ENCODE peak calls at places on chromosomes 5 and 9, in ten cellular contexts. One of them, this sample, is unnamed.

GRCh38 chr9:35397923-35398322 is 92.0 kb upstream of the RUSC2 start:
- DNase-seq in nephron progenitor cell: no peak
- DNase-seq in astrocyte of the cerebellum: no peak
- DNase-seq in CD8-positive, alpha-beta T cell: no peak
- DNase-seq in A549: no peak
- DNase-seq in mucosa of descending colon: no peak
- DNase-seq in heart right ventricle: no peak
- DNase-seq in IMR-90: no peak
- DNase-seq in AG10803: no peak
- DNase-seq in fibroblast of pulmonary artery: no peak
- DNase-seq in this sample: no peak

GRCh38 chr9:33130501-33130900 is 36.6 kb downstream of the B4GALT1 start:
- DNase-seq in IMR-90: peak; percentile 46
- DNase-seq in CD8-positive, alpha-beta T cell: no peak
- DNase-seq in mucosa of descending colon: no peak
- DNase-seq in heart right ventricle: no peak
- DNase-seq in AG10803: peak; percentile 40
- DNase-seq in fibroblast of pulmonary artery: peak; percentile 53
- DNase-seq in astrocyte of the cerebellum: no peak
- DNase-seq in nephron progenitor cell: no peak
- DNase-seq in A549: peak; percentile 29
- DNase-seq in this sample: no peak

GRCh38 chr9:109912726-109913460 is 132.9 kb downstream of the PALM2AKAP2 start:
- DNase-seq in IMR-90: peak; percentile 32
- DNase-seq in heart right ventricle: no peak
- DNase-seq in AG10803: peak; percentile 66
- DNase-seq in A549: no peak
- DNase-seq in fibroblast of pulmonary artery: no peak
- DNase-seq in astrocyte of the cerebellum: no peak
- DNase-seq in nephron progenitor cell: no peak
- DNase-seq in mucosa of descending colon: no peak
- DNase-seq in CD8-positive, alpha-beta T cell: no peak
- DNase-seq in this sample: no peak

GRCh38 chr5:54529565-54529964 is 12.0 kb downstream of the SNX18 start:
- DNase-seq in mucosa of descending colon: no peak
- DNase-seq in fibroblast of pulmonary artery: no peak
- DNase-seq in AG10803: peak; percentile 65
- DNase-seq in heart right ventricle: no peak
- DNase-seq in astrocyte of the cerebellum: no peak
- DNase-seq in nephron progenitor cell: no peak
- DNase-seq in IMR-90: no peak
- DNase-seq in A549: no peak
- DNase-seq in CD8-positive, alpha-beta T cell: no peak
- DNase-seq in this sample: no peak

GRCh38 chr5:56734066-56734766 is 81.1 kb upstream of the MAP3K1 start:
- DNase-seq in astrocyte of the cerebellum: peak; percentile 3
- DNase-seq in IMR-90: no peak
- DNase-seq in fibroblast of pulmonary artery: no peak
- DNase-seq in CD8-positive, alpha-beta T cell: no peak
- DNase-seq in A549: no peak
- DNase-seq in AG10803: no peak
- DNase-seq in heart right ventricle: no peak
- DNase-seq in nephron progenitor cell: no peak
- DNase-seq in mucosa of descending colon: no peak
- DNase-seq in this sample: no peak

GRCh38 chr9:132486706-132487350 is 76.8 kb downstream of the CFAP77 start:
- DNase-seq in A549: no peak
- DNase-seq in IMR-90: no peak
- DNase-seq in AG10803: no peak
- DNase-seq in astrocyte of the cerebellum: no peak
- DNase-seq in CD8-positive, alpha-beta T cell: peak; percentile 10
- DNase-seq in mucosa of descending colon: no peak
- DNase-seq in fibroblast of pulmonary artery: no peak
- DNase-seq in nephron progenitor cell: peak; percentile 71
- DNase-seq in heart right ventricle: no peak
- DNase-seq in this sample: no peak

GRCh38 chr9:93306081-93306480 is 122.1 kb downstream of the WNK2 start:
- DNase-seq in IMR-90: no peak
- DNase-seq in mucosa of descending colon: no peak
- DNase-seq in nephron progenitor cell: no peak
- DNase-seq in heart right ventricle: no peak
- DNase-seq in AG10803: no peak
- DNase-seq in fibroblast of pulmonary artery: no peak
- DNase-seq in astrocyte of the cerebellum: no peak
- DNase-seq in A549: no peak
- DNase-seq in CD8-positive, alpha-beta T cell: no peak
- DNase-seq in this sample: no peak

GRCh38 chr9:133942206-133942975 is 49.7 kb downstream of the VAV2 start:
- DNase-seq in nephron progenitor cell: no peak
- DNase-seq in CD8-positive, alpha-beta T cell: no peak
- DNase-seq in astrocyte of the cerebellum: no peak
- DNase-seq in AG10803: no peak
- DNase-seq in heart right ventricle: no peak
- DNase-seq in A549: no peak
- DNase-seq in mucosa of descending colon: peak; percentile 36
- DNase-seq in fibroblast of pulmonary artery: no peak
- DNase-seq in IMR-90: no peak
- DNase-seq in this sample: peak; percentile 44

GRCh38 chr9:40927260-40927631 is 201.2 kb downstream of the FOXD4L6 start:
- DNase-seq in A549: no peak
- DNase-seq in nephron progenitor cell: no peak
- DNase-seq in CD8-positive, alpha-beta T cell: no peak
- DNase-seq in IMR-90: no peak
- DNase-seq in fibroblast of pulmonary artery: no peak
- DNase-seq in AG10803: no peak
- DNase-seq in heart right ventricle: no peak
- DNase-seq in mucosa of descending colon: no peak
- DNase-seq in astrocyte of the cerebellum: no peak
- DNase-seq in this sample: no peak

GRCh38 chr9:38286357-38286756 is 106.1 kb upstream of the ALDH1B1 start:
- DNase-seq in nephron progenitor cell: no peak
- DNase-seq in IMR-90: no peak
- DNase-seq in astrocyte of the cerebellum: no peak
- DNase-seq in A549: no peak
- DNase-seq in AG10803: no peak
- DNase-seq in heart right ventricle: no peak
- DNase-seq in CD8-positive, alpha-beta T cell: no peak
- DNase-seq in fibroblast of pulmonary artery: no peak
- DNase-seq in mucosa of descending colon: no peak
- DNase-seq in this sample: no peak

DNA sequence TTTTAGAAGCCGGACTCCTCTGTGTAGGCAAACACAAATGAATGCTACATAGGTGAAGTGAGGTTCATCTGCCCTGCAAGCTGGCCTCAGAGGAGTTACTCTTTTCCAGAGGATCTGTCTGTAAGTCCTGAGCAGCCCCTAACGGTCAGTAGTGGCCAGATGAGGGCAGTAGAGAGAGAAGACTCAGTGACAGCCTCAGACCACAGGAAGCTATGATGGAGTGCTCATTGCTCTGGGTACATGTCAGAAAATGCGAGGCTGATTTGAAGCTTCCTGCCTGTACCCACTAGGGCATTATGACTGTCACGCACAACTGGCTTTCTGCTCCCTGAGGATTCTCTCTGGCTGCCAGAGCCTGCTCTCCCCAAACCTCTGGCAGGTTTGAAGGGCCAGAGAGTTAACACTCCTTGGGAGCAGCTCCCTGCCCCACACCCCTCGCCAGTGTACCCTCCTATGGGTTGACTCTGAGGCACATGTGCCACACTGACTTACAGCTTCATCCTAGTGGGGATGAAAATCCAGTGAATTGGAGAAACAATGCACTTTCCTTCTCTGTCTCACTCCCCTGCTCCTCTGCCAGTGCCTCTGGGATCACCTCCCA is 141.5 kb downstream of the GABRG2 start:
- DNase-seq in astrocyte of the cerebellum: no peak
- DNase-seq in CD8-positive, alpha-beta T cell: no peak
- DNase-seq in IMR-90: no peak
- DNase-seq in fibroblast of pulmonary artery: no peak
- DNase-seq in nephron progenitor cell: peak; percentile 61
- DNase-seq in A549: no peak
- DNase-seq in mucosa of descending colon: no peak
- DNase-seq in heart right ventricle: peak; percentile 11
- DNase-seq in AG10803: no peak
- DNase-seq in this sample: peak; percentile 43
- TF ChIP-seq CTCF in astrocyte of the cerebellum: peak; percentile 29
- TF ChIP-seq CTCF in CD8-positive, alpha-beta T cell: no peak
- TF ChIP-seq CTCF in IMR-90: no peak
- TF ChIP-seq CTCF in fibroblast of pulmonary artery: no peak
- TF ChIP-seq CTCF in nephron progenitor cell: peak; percentile 65
- TF ChIP-seq CTCF in A549: no peak
- TF ChIP-seq CTCF in mucosa of descending colon: peak; percentile 21
- TF ChIP-seq CTCF in heart right ventricle: peak; percentile 54
- TF ChIP-seq CTCF in AG10803: no peak
- TF ChIP-seq CTCF in this sample: peak; percentile 39

GRCh38 chr5:173718469-173718868 is 102.0 kb upstream of the BOD1 start:
- DNase-seq in nephron progenitor cell: no peak
- DNase-seq in CD8-positive, alpha-beta T cell: no peak
- DNase-seq in IMR-90: no peak
- DNase-seq in astrocyte of the cerebellum: no peak
- DNase-seq in AG10803: no peak
- DNase-seq in heart right ventricle: no peak
- DNase-seq in fibroblast of pulmonary artery: no peak
- DNase-seq in A549: no peak
- DNase-seq in mucosa of descending colon: no peak
- DNase-seq in this sample: no peak

GRCh38 chr5:173717959-173718358 is 101.5 kb upstream of the BOD1 start:
- DNase-seq in CD8-positive, alpha-beta T cell: no peak
- DNase-seq in fibroblast of pulmonary artery: peak; percentile 31
- DNase-seq in mucosa of descending colon: no peak
- DNase-seq in A549: no peak
- DNase-seq in astrocyte of the cerebellum: no peak
- DNase-seq in heart right ventricle: no peak
- DNase-seq in AG10803: no peak
- DNase-seq in nephron progenitor cell: no peak
- DNase-seq in IMR-90: no peak
- DNase-seq in this sample: no peak

GRCh38 chr5:173720341-173721258 is 104.2 kb upstream of the BOD1 start:
- DNase-seq in fibroblast of pulmonary artery: no peak
- DNase-seq in astrocyte of the cerebellum: no peak
- DNase-seq in heart right ventricle: no peak
- DNase-seq in mucosa of descending colon: no peak
- DNase-seq in IMR-90: no peak
- DNase-seq in CD8-positive, alpha-beta T cell: no peak
- DNase-seq in A549: no peak
- DNase-seq in AG10803: no peak
- DNase-seq in nephron progenitor cell: peak; percentile 25
- DNase-seq in this sample: no peak

GRCh38 chr5:173716058-173716682 is 99.7 kb upstream of the BOD1 start:
- DNase-seq in heart right ventricle: no peak
- DNase-seq in fibroblast of pulmonary artery: no peak
- DNase-seq in CD8-positive, alpha-beta T cell: no peak
- DNase-seq in AG10803: no peak
- DNase-seq in astrocyte of the cerebellum: no peak
- DNase-seq in A549: no peak
- DNase-seq in nephron progenitor cell: no peak
- DNase-seq in mucosa of descending colon: no peak
- DNase-seq in IMR-90: no peak
- DNase-seq in this sample: no peak

GRCh38 chr5:173721259-173722232 is 105.1 kb upstream of the BOD1 start:
- DNase-seq in AG10803: no peak
- DNase-seq in mucosa of descending colon: no peak
- DNase-seq in astrocyte of the cerebellum: peak; percentile 48
- DNase-seq in A549: no peak
- DNase-seq in fibroblast of pulmonary artery: no peak
- DNase-seq in heart right ventricle: no peak
- DNase-seq in nephron progenitor cell: no peak
- DNase-seq in CD8-positive, alpha-beta T cell: no peak
- DNase-seq in IMR-90: no peak
- DNase-seq in this sample: no peak
- TF ChIP-seq CTCF in AG10803: peak; percentile 3
- TF ChIP-seq CTCF in mucosa of descending colon: no peak
- TF ChIP-seq CTCF in astrocyte of the cerebellum: no peak
- TF ChIP-seq CTCF in A549: no peak
- TF ChIP-seq CTCF in fibroblast of pulmonary artery: no peak
- TF ChIP-seq CTCF in heart right ventricle: no peak
- TF ChIP-seq CTCF in nephron progenitor cell: peak; percentile 16
- TF ChIP-seq CTCF in CD8-positive, alpha-beta T cell: no peak
- TF ChIP-seq CTCF in IMR-90: no peak
- TF ChIP-seq CTCF in this sample: no peak

DNA sequence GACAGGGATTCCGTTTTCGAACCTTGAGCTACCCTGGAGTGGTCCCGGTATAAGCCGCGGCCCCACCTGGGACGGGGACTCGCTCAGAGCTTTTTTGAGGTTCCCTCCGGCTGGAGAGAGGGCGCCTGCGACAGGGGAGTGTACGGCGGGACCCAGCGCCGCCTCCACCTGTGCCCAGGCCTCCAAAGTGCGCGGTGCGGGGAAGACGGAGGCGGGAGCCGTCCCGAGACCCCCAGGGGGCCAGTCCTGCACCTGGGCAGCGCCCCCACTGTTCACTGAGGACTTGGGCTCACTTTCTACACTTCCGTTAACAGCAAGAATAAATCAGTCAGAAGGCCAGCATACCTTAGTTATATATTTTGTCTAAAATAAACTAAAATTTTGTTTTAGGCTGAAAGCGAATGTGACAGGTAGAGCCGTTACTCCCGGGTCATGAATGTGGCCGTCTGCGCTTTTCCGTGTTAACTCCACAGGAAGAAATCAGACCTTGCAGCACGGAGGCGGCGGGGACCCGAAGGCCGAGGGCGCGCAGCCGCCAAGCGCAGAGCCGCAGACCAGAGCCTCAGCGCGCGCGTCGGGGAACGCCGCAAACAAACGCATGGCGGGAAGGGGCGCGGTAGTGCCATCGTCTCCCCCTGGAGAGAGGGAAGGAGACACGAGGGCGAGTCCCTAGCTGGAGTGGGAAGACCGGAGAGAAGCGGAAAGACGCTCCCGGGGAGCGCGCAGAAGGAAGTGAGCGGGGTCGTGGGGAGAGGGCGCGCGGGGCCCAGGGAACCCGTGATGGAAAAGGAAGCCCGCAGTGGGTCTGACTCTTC is 14.1 kb downstream of the TRIM7 start:
- DNase-seq in astrocyte of the cerebellum: no peak
- DNase-seq in heart right ventricle: peak; percentile 36
- DNase-seq in CD8-positive, alpha-beta T cell: no peak
- DNase-seq in fibroblast of pulmonary artery: peak; percentile 46
- DNase-seq in nephron progenitor cell: peak; percentile 66
- DNase-seq in mucosa of descending colon: peak; percentile 76
- DNase-seq in IMR-90: no peak
- DNase-seq in A549: no peak
- DNase-seq in AG10803: peak; percentile 47
- DNase-seq in this sample: no peak
- TF ChIP-seq CTCF in astrocyte of the cerebellum: peak; percentile 17
- TF ChIP-seq CTCF in heart right ventricle: peak; percentile 48
- TF ChIP-seq CTCF in CD8-positive, alpha-beta T cell: peak; percentile 13
- TF ChIP-seq CTCF in fibroblast of pulmonary artery: peak; percentile 12
- TF ChIP-seq CTCF in nephron progenitor cell: no peak
- TF ChIP-seq CTCF in mucosa of descending colon: no peak
- TF ChIP-seq CTCF in IMR-90: peak; percentile 14
- TF ChIP-seq CTCF in A549: peak; percentile 47
- TF ChIP-seq CTCF in AG10803: no peak
- TF ChIP-seq CTCF in this sample: peak; percentile 24

DNA sequence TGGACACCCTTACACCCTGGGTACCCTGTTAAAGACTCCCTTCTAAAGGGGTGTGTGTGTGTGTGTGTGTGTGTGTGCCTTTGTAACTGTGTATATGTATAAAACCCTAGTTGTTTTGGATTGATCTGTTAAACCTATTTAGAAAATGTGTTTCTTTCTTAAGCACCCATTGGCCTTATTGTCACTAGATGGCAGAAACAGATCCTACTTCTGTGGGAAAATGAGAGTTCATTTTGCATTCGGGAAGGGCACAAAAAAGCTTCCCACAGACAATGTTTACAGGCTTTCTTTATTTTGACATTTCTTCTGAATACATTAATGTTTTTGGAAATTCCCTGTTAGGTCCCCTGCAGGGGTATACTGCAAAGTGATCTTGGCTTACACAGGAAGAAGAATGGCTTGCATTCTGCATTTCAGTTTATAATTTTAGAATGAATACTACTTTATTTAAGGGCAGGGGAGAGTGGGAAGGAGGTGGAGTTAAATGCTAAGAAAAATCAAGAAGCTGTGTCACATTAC is 481.8 kb upstream of the ARRDC3 start:
- DNase-seq in heart right ventricle: no peak
- DNase-seq in IMR-90: no peak
- DNase-seq in astrocyte of the cerebellum: no peak
- DNase-seq in A549: no peak
- DNase-seq in fibroblast of pulmonary artery: no peak
- DNase-seq in nephron progenitor cell: no peak
- DNase-seq in CD8-positive, alpha-beta T cell: no peak
- DNase-seq in mucosa of descending colon: no peak
- DNase-seq in AG10803: no peak
- DNase-seq in this sample: no peak
- TF ChIP-seq CTCF in heart right ventricle: no peak
- TF ChIP-seq CTCF in IMR-90: no peak
- TF ChIP-seq CTCF in astrocyte of the cerebellum: peak; percentile 2
- TF ChIP-seq CTCF in A549: peak; percentile 18
- TF ChIP-seq CTCF in fibroblast of pulmonary artery: no peak
- TF ChIP-seq CTCF in nephron progenitor cell: no peak
- TF ChIP-seq CTCF in CD8-positive, alpha-beta T cell: no peak
- TF ChIP-seq CTCF in mucosa of descending colon: no peak
- TF ChIP-seq CTCF in AG10803: no peak
- TF ChIP-seq CTCF in this sample: no peak